ENCODE peak calls at places on chromosomes 12 and 14, in four cellular contexts. Z is uterus, J is HS-27A, N is fibroblast of pulmonary artery. A is an unnamed sample.

GRCh38 chr14:64640839-64641238 is 63.4 kb upstream of the PLEKHG3 start:
- DNase-seq in Z (no peak), J (no peak), N (no peak), A (no peak)

GRCh38 chr14:61065671-61066070 is 84.6 kb downstream of the SLC38A6 start:
- DNase-seq in Z (no peak), J (no peak), N (no peak), A (no peak)

GRCh38 chr12:47850153-47851084 is 30.7 kb upstream of the HDAC7 start:
- DNase-seq in Z (no peak), J (no peak), N (no peak), A (no peak)

GRCh38 chr12:119512772-119513497 is 80.6 kb upstream of the TMEM233 start:
- DNase-seq in Z (no peak), J (no peak), N (peak), A (no peak)

GRCh38 chr12:537772-538171 is 78.0 kb downstream of the B4GALNT3 start:
- DNase-seq in Z (no peak), J (no peak), N (no peak), A (no peak)

GRCh38 chr12:87259405-87259804 is 769.8 kb downstream of the C12orf50 start:
- DNase-seq in Z (no peak), J (no peak), N (peak), A (no peak)

GRCh38 chr14:79074501-79074900 is 904.3 kb downstream of the NRXN3 start:
- DNase-seq in Z (no peak), J (no peak), N (no peak), A (no peak)

GRCh38 chr14:100158566-100159106 is 809 bp downstream of the DEGS2 start:
- DNase-seq in Z (no peak), J (no peak), N (no peak), A (no peak)

GRCh38 chr12:98736352-98737326 is 91.5 kb downstream of the APAF1 start:
- DNase-seq in Z (no peak), J (no peak), N (no peak), A (no peak)

GRCh38 chr14:93430889-93431670 is at the start of gene UNC79:
- DNase-seq in Z (no peak), J (no peak), N (peak), A (peak)

GRCh38 chr12:32312049-32312670 is 87.2 kb upstream of the FGD4 start:
- DNase-seq in Z (no peak), J (peak), N (peak), A (no peak)

GRCh38 chr12:26277511-26278246 is 82.3 kb downstream of the SSPN start:
- DNase-seq in Z (no peak), J (no peak), N (no peak), A (no peak)

GRCh38 chr14:94117856-94118255 is 7.3 kb downstream of the IFI27 start:
- DNase-seq in Z (no peak), J (no peak), N (no peak), A (peak)

GRCh38 chr12:106246891-106247730 is 709 bp downstream of the CKAP4 start:
- DNase-seq in Z (peak), J (no peak), N (peak), A (no peak)

GRCh38 chr12:95286713-95287112 is 69.1 kb downstream of the VEZT start:
- DNase-seq in Z (no peak), J (no peak), N (no peak), A (no peak)

GRCh38 chr14:92917041-92917940 is 5.7 kb upstream of the CHGA start:
- DNase-seq in Z (no peak), J (no peak), N (no peak), A (no peak)

GRCh38 chr12:71092290-71092689 is 65.5 kb downstream of the TSPAN8 start:
- DNase-seq in Z (no peak), J (no peak), N (no peak), A (no peak)

GRCh38 chr12:118060301-118061010 is 523 bp downstream of the WSB2 start:
- DNase-seq in Z (peak), J (no peak), N (no peak), A (no peak)

GRCh38 chr12:75900781-75901254 is 130.8 kb downstream of the PHLDA1 start:
- DNase-seq in Z (no peak), J (no peak), N (no peak), A (no peak)

GRCh38 chr12:41424651-41425050 is 236.5 kb downstream of the PDZRN4 start:
- DNase-seq in Z (no peak), J (no peak), N (no peak), A (no peak)

A was measured in RWPE2.